ENCODE peak calls at places on chromosomes 11 and 22, in eight cellular contexts. L, G, I, U, W, K, R and S are unnamed samples.

GRCh38 chr11:3203221-3204043 is 15.2 kb downstream of the MRGPRG start:
- DNase-seq in L (peak; percentile 14), G (no peak), I (peak; percentile 5), U (no peak), W (peak; percentile 25), K (no peak), R (no peak), S (no peak)

GRCh38 chr11:134503596-134503995 is 91.6 kb upstream of the B3GAT1 start:
- DNase-seq in L (no peak), G (no peak), I (no peak), U (no peak), W (no peak), K (no peak), R (no peak), S (no peak)

GRCh38 chr11:47553417-47553746 is 450 bp upstream of the CELF1 start:
- DNase-seq in L (no peak), G (no peak), I (peak; percentile 42), U (no peak), W (peak; percentile 34), K (peak; percentile 39), R (no peak), S (no peak)

GRCh38 chr22:37019309-37020191 is at the start of the genes MPST and TST:
- DNase-seq in L (peak; percentile 69), G (peak; percentile 67), I (peak; percentile 76), U (peak; percentile 86), W (peak; percentile 65), K (peak; percentile 55), R (peak; percentile 59), S (peak; percentile 69)

GRCh38 chr11:118612378-118612777 is 5.0 kb downstream of the PHLDB1 start:
- DNase-seq in L (no peak), G (no peak), I (peak; percentile 23), U (no peak), W (no peak), K (peak; percentile 73), R (no peak), S (peak; percentile 90)

GRCh38 chr22:37501176-37501609 is 15.0 kb upstream of the MFNG start:
- DNase-seq in L (no peak), G (no peak), I (no peak), U (no peak), W (no peak), K (no peak), R (no peak), S (peak; percentile 47)

GRCh38 chr22:43919106-43919965 is 4.3 kb upstream of the PNPLA3 start:
- DNase-seq in L (no peak), G (no peak), I (no peak), U (no peak), W (peak; percentile 70), K (peak; percentile 33), R (no peak), S (no peak)

GRCh38 chr11:111355956-111356659 is 23.0 kb downstream of the POU2AF1 start:
- DNase-seq in L (peak; percentile 25), G (no peak), I (no peak), U (no peak), W (no peak), K (no peak), R (no peak), S (no peak)

GRCh38 chr11:106594751-106595351 is 423.4 kb downstream of the GUCY1A2 start:
- DNase-seq in L (peak; percentile 87), G (no peak), I (no peak), U (no peak), W (no peak), K (peak; percentile 15), R (no peak), S (no peak)

GRCh38 chr11:74057251-74058151 is 48.6 kb upstream of the UCP3 start:
- DNase-seq in L (no peak), G (no peak), I (no peak), U (no peak), W (peak; percentile 94), K (peak; percentile 61), R (peak; percentile 28), S (peak; percentile 29)

GRCh38 chr11:2813141-2813908 is 72.2 kb downstream of the CDKN1C start:
- DNase-seq in L (no peak), G (peak; percentile 48), I (no peak), U (no peak), W (peak; percentile 28), K (no peak), R (no peak), S (no peak)

GRCh38 chr22:45262931-45263789 is 21.6 kb upstream of the UPK3A start:
- DNase-seq in L (no peak), G (peak; percentile 85), I (peak; percentile 48), U (peak; percentile 96), W (no peak), K (peak; percentile 22), R (no peak), S (no peak)

GRCh38 chr11:133835258-133836075 is 9.8 kb downstream of the SPATA19 start:
- DNase-seq in L (peak; percentile 56), G (peak; percentile 27), I (no peak), U (peak; percentile 31), W (peak; percentile 61), K (peak; percentile 4), R (peak; percentile 42), S (peak; percentile 43)

GRCh38 chr11:84909740-84910139 is 717.4 kb downstream of the DLG2 start:
- DNase-seq in L (peak; percentile 17), G (no peak), I (no peak), U (no peak), W (no peak), K (no peak), R (no peak), S (no peak)

GRCh38 chr22:47304854-47305253 is 542.4 kb downstream of the TBC1D22A start:
- DNase-seq in L (no peak), G (no peak), I (no peak), U (no peak), W (no peak), K (no peak), R (no peak), S (no peak)

GRCh38 chr22:24707477-24707816 is 67.1 kb downstream of the PIWIL3 start:
- DNase-seq in L (no peak), G (no peak), I (no peak), U (no peak), W (no peak), K (no peak), R (no peak), S (no peak)

GRCh38 chr11:27055065-27055682 is 14.6 kb downstream of the BBOX1 start:
- DNase-seq in L (no peak), G (no peak), I (no peak), U (no peak), W (peak; percentile 88), K (peak; percentile 4), R (no peak), S (no peak)

GRCh38 chr22:48923909-48924475 is 903.7 kb downstream of the BRD1 start:
- DNase-seq in L (no peak), G (no peak), I (no peak), U (no peak), W (no peak), K (no peak), R (no peak), S (no peak)

GRCh38 chr11:28969832-28970231 is 861.6 kb downstream of the METTL15 start:
- DNase-seq in L (peak; percentile 3), G (no peak), I (no peak), U (no peak), W (no peak), K (no peak), R (no peak), S (no peak)

GRCh38 chr22:33447733-33448132 is 389.6 kb upstream of the SYN3 start:
- DNase-seq in L (no peak), G (no peak), I (no peak), U (no peak), W (no peak), K (no peak), R (no peak), S (no peak)

GRCh38 chr11:14015711-14016110 is 53.2 kb downstream of the SPON1 start:
- DNase-seq in L (no peak), G (no peak), I (no peak), U (no peak), W (peak; percentile 44), K (peak; percentile 65), R (peak; percentile 8), S (peak; percentile 78)

GRCh38 chr11:67449116-67449844 is 3.2 kb downstream of the GPR152 start:
- DNase-seq in L (no peak), G (peak; percentile 88), I (no peak), U (peak; percentile 77), W (no peak), K (no peak), R (no peak), S (no peak)

GRCh38 chr11:111308140-111308539 is 9.8 kb downstream of the POU2AF3 start:
- DNase-seq in L (peak; percentile 32), G (peak; percentile 96), I (no peak), U (no peak), W (no peak), K (no peak), R (no peak), S (no peak)

GRCh38 chr11:35162795-35163194 is 23.8 kb downstream of the CD44 start:
- DNase-seq in L (no peak), G (no peak), I (no peak), U (no peak), W (no peak), K (no peak), R (no peak), S (no peak)